ENCODE peak calls at places on chromosomes 4 and X, in six cellular contexts. L is kidney; A is CD8-positive, alpha-beta T cell; V is GM23338; J is ascending aorta; S is heart left ventricle. Y is an unnamed sample.

GRCh38 chrX:152899874-152900719 is 2.2 kb downstream of the ZNF185 start:
- DNase-seq in L (peak), A (no peak), V (no peak), J (no peak), S (no peak), Y (no peak)

GRCh38 chr4:7350396-7350795 is 84.3 kb downstream of the PSAPL1 start:
- DNase-seq in L (no peak), A (no peak), V (no peak), J (no peak), S (no peak), Y (no peak)

GRCh38 chrX:115490814-115491213 is 70.2 kb upstream of the PLS3 start:
- DNase-seq in L (no peak), A (no peak), V (no peak), J (no peak), S (no peak), Y (no peak)

GRCh38 chrX:119482497-119483480 is 14.5 kb downstream of the SLC25A5 start:
- DNase-seq in L (peak), A (peak), V (peak), J (no peak), S (peak), Y (peak)

GRCh38 chrX:133884430-133885394 is 100.7 kb downstream of the GPC3 start:
- DNase-seq in L (no peak), A (no peak), V (no peak), J (no peak), S (no peak), Y (no peak)

GRCh38 chr4:21768349-21769310 is 179.9 kb downstream of the KCNIP4 start:
- DNase-seq in L (no peak), A (no peak), V (peak), J (no peak), S (no peak), Y (peak)

GRCh38 chrX:110006826-110007375 is 4.0 kb downstream of the TMEM164 start:
- DNase-seq in L (no peak), A (no peak), V (no peak), J (no peak), S (no peak), Y (peak)

GRCh38 chr4:174213734-174214101 is 69.7 kb downstream of the FBXO8 start:
- DNase-seq in L (no peak), A (no peak), V (peak), J (no peak), S (no peak), Y (no peak)

Y was measured in RPMI7951.